ENCODE peak calls at places on chromosomes 6 and 20, in ten cellular contexts. B is H9; K is fibroblast of mammary gland; D is HCT116; P is CD4-positive, alpha-beta T cell; F is spleen; U is colonic mucosa; H is CD8-positive, alpha-beta T cell; Q is uterus; A is PC-9. L is an unnamed sample.

GRCh38 chr20:16806886-16807285 is 58.7 kb downstream of the OTOR start:
- DNase-seq in B (no peak), K (peak), D (no peak), P (no peak), F (no peak), U (no peak), H (no peak), Q (no peak), A (no peak), L (no peak)

GRCh38 chr20:47677314-47678129 is 107.8 kb downstream of the SULF2 start:
- DNase-seq in B (peak), K (peak), D (peak), P (peak), F (peak), U (peak), H (peak), Q (peak), A (peak), L (no peak)

GRCh38 chr6:39347906-39348585 is 25.5 kb upstream of the KCNK16 start:
- DNase-seq in B (peak), K (peak), D (peak), P (peak), F (peak), U (peak), H (no peak), Q (peak), A (peak), L (peak)

GRCh38 chr6:83051386-83052172 is 14.1 kb downstream of the UBE3D start:
- DNase-seq in B (no peak), K (no peak), D (no peak), P (no peak), F (no peak), U (no peak), H (no peak), Q (no peak), A (no peak), L (no peak)

GRCh38 chr6:122803056-122803695 is 14.1 kb downstream of the SMPDL3A start:
- DNase-seq in B (no peak), K (peak), D (no peak), P (no peak), F (no peak), U (no peak), H (no peak), Q (peak), A (no peak), L (no peak)

GRCh38 chr20:10558635-10559187 is 115.1 kb downstream of the JAG1 start:
- DNase-seq in B (no peak), K (peak), D (no peak), P (no peak), F (no peak), U (no peak), H (peak), Q (no peak), A (peak), L (peak)

GRCh38 chr20:53828673-53829085 is 235.0 kb upstream of the ZNF217 start:
- DNase-seq in B (no peak), K (peak), D (peak), P (no peak), F (no peak), U (peak), H (no peak), Q (peak), A (peak), L (no peak)

GRCh38 chr20:33532753-33533459 is 43.0 kb downstream of the CBFA2T2 start:
- DNase-seq in B (no peak), K (peak), D (no peak), P (no peak), F (no peak), U (no peak), H (no peak), Q (no peak), A (no peak), L (no peak)

GRCh38 chr6:115468272-115469005 is 592.3 kb downstream of the FRK start:
- DNase-seq in B (no peak), K (no peak), D (no peak), P (no peak), F (no peak), U (no peak), H (no peak), Q (no peak), A (no peak), L (no peak)

GRCh38 chr20:41089555-41089954 is 47.8 kb upstream of the PLCG1 start:
- DNase-seq in B (no peak), K (no peak), D (no peak), P (no peak), F (no peak), U (no peak), H (no peak), Q (no peak), A (no peak), L (no peak)

GRCh38 chr20:61451953-61452352 is 199.9 kb downstream of the CDH4 start:
- DNase-seq in B (no peak), K (no peak), D (no peak), P (no peak), F (no peak), U (no peak), H (no peak), Q (no peak), A (no peak), L (no peak)

GRCh38 chr20:49541733-49542513 is 26.0 kb downstream of the PTGIS start:
- DNase-seq in B (peak), K (peak), D (peak), P (peak), F (no peak), U (peak), H (peak), Q (peak), A (peak), L (peak)

GRCh38 chr6:40164345-40164755 is 230.1 kb upstream of the MOCS1 start:
- DNase-seq in B (peak), K (peak), D (no peak), P (no peak), F (no peak), U (no peak), H (no peak), Q (peak), A (no peak), L (no peak)

GRCh38 chr6:20207096-20207454 is 5.2 kb downstream of the MBOAT1 start:
- DNase-seq in B (no peak), K (no peak), D (no peak), P (no peak), F (no peak), U (no peak), H (no peak), Q (no peak), A (no peak), L (no peak)

GRCh38 chr20:43755851-43756250 is 29.0 kb upstream of the GTSF1L start:
- DNase-seq in B (no peak), K (peak), D (no peak), P (no peak), F (no peak), U (no peak), H (no peak), Q (no peak), A (no peak), L (no peak)

GRCh38 chr6:166957805-166958076 is 1.4 kb upstream of the RNASET2 start:
- DNase-seq in B (no peak), K (no peak), D (no peak), P (no peak), F (no peak), U (no peak), H (no peak), Q (no peak), A (no peak), L (no peak)

GRCh38 chr6:156396068-156396771 is 381.0 kb upstream of the ARID1B start:
- DNase-seq in B (no peak), K (no peak), D (no peak), P (peak), F (no peak), U (no peak), H (peak), Q (no peak), A (no peak), L (no peak)

GRCh38 chr20:15154070-15154469 is 816.7 kb upstream of the FLRT3 start:
- DNase-seq in B (no peak), K (no peak), D (no peak), P (no peak), F (no peak), U (no peak), H (no peak), Q (no peak), A (no peak), L (no peak)

GRCh38 chr6:43274916-43275597 is 23.0 kb upstream of the SLC22A7 start:
- DNase-seq in B (no peak), K (no peak), D (no peak), P (peak), F (no peak), U (peak), H (peak), Q (no peak), A (no peak), L (no peak)

GRCh38 chr20:48937674-48938073 is 16.2 kb downstream of the ARFGEF2 start:
- DNase-seq in B (no peak), K (no peak), D (no peak), P (no peak), F (no peak), U (no peak), H (no peak), Q (no peak), A (no peak), L (no peak)

GRCh38 chr6:97594834-97595233 is 311.8 kb upstream of the MMS22L start:
- DNase-seq in B (no peak), K (peak), D (no peak), P (no peak), F (no peak), U (no peak), H (no peak), Q (no peak), A (no peak), L (no peak)

GRCh38 chr20:48298851-48299484 is 513.7 kb upstream of the SULF2 start:
- DNase-seq in B (no peak), K (peak), D (peak), P (no peak), F (no peak), U (no peak), H (no peak), Q (peak), A (peak), L (no peak)

GRCh38 chr6:121540210-121540609 is 104.8 kb downstream of the GJA1 start:
- DNase-seq in B (no peak), K (no peak), D (no peak), P (no peak), F (no peak), U (no peak), H (no peak), Q (no peak), A (no peak), L (no peak)

GRCh38 chr20:53899351-53900167 is 170.8 kb downstream of the BCAS1 start:
- DNase-seq in B (no peak), K (peak), D (no peak), P (peak), F (peak), U (peak), H (peak), Q (peak), A (peak), L (peak)

GRCh38 chr20:50379049-50379990 is 130.9 kb upstream of the PTPN1 start:
- DNase-seq in B (no peak), K (peak), D (no peak), P (no peak), F (peak), U (peak), H (no peak), Q (peak), A (no peak), L (no peak)

GRCh38 chr20:63309261-63310071 is 16.5 kb downstream of the COL20A1 start:
- DNase-seq in B (peak), K (peak), D (no peak), P (no peak), F (no peak), U (no peak), H (no peak), Q (no peak), A (peak), L (no peak)

GRCh38 chr6:13383280-13384163 is 55.2 kb upstream of the TBC1D7 start:
- DNase-seq in B (no peak), K (peak), D (no peak), P (no peak), F (no peak), U (no peak), H (no peak), Q (no peak), A (no peak), L (peak)

GRCh38 chr6:6547111-6547879 is 41.2 kb upstream of the LY86 start:
- DNase-seq in B (peak), K (peak), D (peak), P (peak), F (peak), U (peak), H (peak), Q (peak), A (peak), L (peak)

GRCh38 chr6:42482126-42482525 is 30.4 kb upstream of the TRERF1 start:
- DNase-seq in B (no peak), K (no peak), D (no peak), P (no peak), F (no peak), U (no peak), H (no peak), Q (peak), A (no peak), L (no peak)

GRCh38 chr6:144911322-144911721 is 626.2 kb downstream of the UTRN start:
- DNase-seq in B (no peak), K (no peak), D (no peak), P (no peak), F (no peak), U (no peak), H (no peak), Q (no peak), A (no peak), L (no peak)

GRCh38 chr6:144908004-144908403 is 622.9 kb downstream of the UTRN start:
- DNase-seq in B (no peak), K (no peak), D (no peak), P (no peak), F (no peak), U (no peak), H (no peak), Q (no peak), A (no peak), L (no peak)

GRCh38 chr6:144918073-144918472 is 632.9 kb downstream of the UTRN start:
- DNase-seq in B (no peak), K (no peak), D (no peak), P (no peak), F (no peak), U (no peak), H (no peak), Q (no peak), A (no peak), L (no peak)

GRCh38 chr6:144909753-144910280 is 624.7 kb downstream of the UTRN start:
- DNase-seq in B (no peak), K (no peak), D (no peak), P (no peak), F (no peak), U (no peak), H (no peak), Q (no peak), A (peak), L (no peak)

GRCh38 chr6:144912474-144912873 is 627.3 kb downstream of the UTRN start:
- DNase-seq in B (no peak), K (peak), D (no peak), P (no peak), F (no peak), U (no peak), H (no peak), Q (no peak), A (no peak), L (no peak)
- TF ChIP-seq CTCF in B (no peak), K (peak), D (peak), P (no peak), F (no peak), U (no peak), H (no peak), Q (no peak), A (no peak), L (no peak)

GRCh38 chr6:120534954-120535353 is 799.3 kb downstream of the TBC1D32 start:
- DNase-seq in B (no peak), K (no peak), D (no peak), P (no peak), F (no peak), U (no peak), H (no peak), Q (no peak), A (no peak), L (no peak)
- TF ChIP-seq CTCF in B (no peak), K (no peak), D (no peak), P (no peak), F (no peak), U (no peak), H (no peak), Q (no peak), A (no peak), L (no peak)

GRCh38 chr6:161200610-161201201 is 73.2 kb downstream of the AGPAT4 start:
- DNase-seq in B (no peak), K (no peak), D (no peak), P (no peak), F (no peak), U (no peak), H (no peak), Q (no peak), A (no peak), L (no peak)
- TF ChIP-seq CTCF in B (peak), K (no peak), D (peak), P (no peak), F (no peak), U (no peak), H (no peak), Q (no peak), A (no peak), L (no peak)

DNA sequence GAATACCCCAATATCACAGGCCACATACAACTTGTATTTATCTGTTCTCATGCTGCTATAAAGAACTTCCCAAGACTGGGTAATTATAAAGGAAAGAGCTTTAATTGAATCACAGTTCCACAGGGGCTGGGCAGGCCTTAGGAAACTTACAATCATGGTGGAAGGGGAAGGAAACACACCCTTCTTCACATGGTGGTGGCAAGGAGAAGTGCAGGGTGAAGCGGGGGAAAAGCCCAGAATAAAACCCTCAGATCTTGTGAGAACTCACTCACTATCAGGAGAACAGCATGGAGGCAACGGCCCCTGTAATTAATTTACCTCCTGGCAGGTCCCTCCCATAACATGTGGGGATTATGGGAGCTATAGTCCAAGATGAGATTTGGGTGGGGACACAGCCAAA is 50.3 kb upstream of the FNDC1 start:
- DNase-seq in B (no peak), K (no peak), D (no peak), P (no peak), F (no peak), U (no peak), H (no peak), Q (no peak), A (no peak), L (no peak)
- TF ChIP-seq CTCF in B (peak), K (no peak), D (peak), P (no peak), F (no peak), U (no peak), H (no peak), Q (no peak), A (no peak), L (no peak)

GRCh38 chr20:11912664-11913415 is 4.9 kb upstream of the BTBD3 start:
- DNase-seq in B (no peak), K (no peak), D (no peak), P (no peak), F (no peak), U (no peak), H (no peak), Q (no peak), A (no peak), L (no peak)
- TF ChIP-seq CTCF in B (no peak), K (no peak), D (no peak), P (no peak), F (no peak), U (no peak), H (no peak), Q (no peak), A (peak), L (no peak)

DNA sequence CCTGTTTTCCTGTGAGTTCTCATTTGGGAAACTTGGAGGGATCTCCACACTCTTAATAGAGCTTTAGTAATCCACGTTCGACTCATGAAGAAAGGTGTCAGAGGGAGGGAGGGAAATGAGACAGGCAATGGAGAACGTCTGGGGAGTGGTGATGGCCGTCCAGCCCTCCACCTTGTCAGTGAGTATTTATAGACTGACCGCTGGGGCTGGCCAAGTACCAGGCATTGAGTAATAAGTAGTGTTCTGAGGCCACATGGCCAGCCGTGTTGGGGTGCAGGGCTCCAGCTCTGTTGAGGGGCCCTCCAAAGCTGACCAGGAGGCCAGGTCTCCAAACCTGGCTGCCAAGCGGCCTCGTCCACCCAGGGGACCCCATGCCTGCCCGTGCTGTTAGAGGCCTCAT is 11.3 kb upstream of the DSN1 start:
- DNase-seq in B (no peak), K (peak), D (no peak), P (no peak), F (no peak), U (no peak), H (no peak), Q (peak), A (no peak), L (no peak)
- TF ChIP-seq CTCF in B (no peak), K (no peak), D (no peak), P (no peak), F (no peak), U (no peak), H (no peak), Q (no peak), A (no peak), L (no peak)